ENCODE peak calls at places on chromosomes 16 and 17, in five cellular contexts. One of them, this sample, is unnamed.

GRCh38 chr16:55668337-55669281 is 12.8 kb downstream of the SLC6A2 start:
- DNase-seq in A549: no peak
- DNase-seq in GM12864: no peak
- DNase-seq in PC-3: peak
- DNase-seq in fibroblast of lung: peak
- DNase-seq in this sample: peak

GRCh38 chr16:20910781-20911321 is 10.3 kb downstream of the LYRM1 start:
- DNase-seq in A549: no peak
- DNase-seq in GM12864: no peak
- DNase-seq in PC-3: peak
- DNase-seq in fibroblast of lung: peak
- DNase-seq in this sample: peak

GRCh38 chr16:46482895-46483294 is 138.3 kb downstream of the SHCBP1 start:
- DNase-seq in A549: no peak
- DNase-seq in fibroblast of lung: no peak
- DNase-seq in GM12864: no peak
- DNase-seq in PC-3: no peak
- DNase-seq in this sample: no peak

GRCh38 chr17:81312624-81313325 is 17.7 kb upstream of the SLC38A10 start:
- DNase-seq in fibroblast of lung: no peak
- DNase-seq in A549: no peak
- DNase-seq in PC-3: no peak
- DNase-seq in GM12864: no peak
- DNase-seq in this sample: no peak

GRCh38 chr16:12901597-12902436 is at the start of gene SHISA9:
- DNase-seq in A549: no peak
- DNase-seq in GM12864: no peak
- DNase-seq in PC-3: no peak
- DNase-seq in fibroblast of lung: peak
- DNase-seq in this sample: no peak

GRCh38 chr16:55444754-55445485 is 34.1 kb upstream of the MMP2 start:
- DNase-seq in fibroblast of lung: no peak
- DNase-seq in GM12864: no peak
- DNase-seq in PC-3: no peak
- DNase-seq in A549: no peak
- DNase-seq in this sample: no peak

GRCh38 chr17:67993153-67993997 is 2.9 kb downstream of the C17orf58 start:
- DNase-seq in PC-3: peak
- DNase-seq in fibroblast of lung: peak
- DNase-seq in GM12864: no peak
- DNase-seq in A549: peak
- DNase-seq in this sample: peak

GRCh38 chr16:27474921-27475320 is 72.9 kb downstream of the IL21R start:
- DNase-seq in fibroblast of lung: no peak
- DNase-seq in PC-3: no peak
- DNase-seq in GM12864: no peak
- DNase-seq in A549: no peak
- DNase-seq in this sample: no peak

GRCh38 chr17:70780031-70780430 is 610.7 kb downstream of the KCNJ2 start:
- DNase-seq in GM12864: no peak
- DNase-seq in fibroblast of lung: peak
- DNase-seq in A549: no peak
- DNase-seq in PC-3: peak
- DNase-seq in this sample: no peak

GRCh38 chr17:16027708-16028584 is 28.3 kb downstream of the TTC19 start:
- DNase-seq in PC-3: peak
- DNase-seq in fibroblast of lung: peak
- DNase-seq in GM12864: peak
- DNase-seq in A549: peak
- DNase-seq in this sample: peak

GRCh38 chr17:43983196-43983514 is 21.3 kb upstream of the NAGS start:
- DNase-seq in A549: no peak
- DNase-seq in GM12864: no peak
- DNase-seq in PC-3: no peak
- DNase-seq in fibroblast of lung: no peak
- DNase-seq in this sample: no peak

GRCh38 chr16:87054856-87055255 is 262.3 kb downstream of the C16orf95 start:
- DNase-seq in GM12864: no peak
- DNase-seq in fibroblast of lung: no peak
- DNase-seq in A549: no peak
- DNase-seq in PC-3: no peak
- DNase-seq in this sample: no peak

GRCh38 chr16:28597692-28598261 is 927 bp upstream of the SULT1A2 start:
- DNase-seq in A549: no peak
- DNase-seq in PC-3: no peak
- DNase-seq in GM12864: no peak
- DNase-seq in fibroblast of lung: no peak
- DNase-seq in this sample: peak

GRCh38 chr17:76781056-76781982 is 43.4 kb downstream of the MFSD11 start:
- DNase-seq in A549: no peak
- DNase-seq in GM12864: no peak
- DNase-seq in fibroblast of lung: no peak
- DNase-seq in PC-3: no peak
- DNase-seq in this sample: no peak

GRCh38 chr16:75627856-75628255 is 4.8 kb upstream of the ADAT1 start:
- DNase-seq in A549: no peak
- DNase-seq in PC-3: no peak
- DNase-seq in GM12864: no peak
- DNase-seq in fibroblast of lung: peak
- DNase-seq in this sample: no peak

GRCh38 chr17:67481808-67482207 is 104.7 kb downstream of the PITPNC1 start:
- DNase-seq in fibroblast of lung: peak
- DNase-seq in PC-3: peak
- DNase-seq in GM12864: no peak
- DNase-seq in A549: no peak
- DNase-seq in this sample: no peak

GRCh38 chr16:81625544-81626152 is 153.4 kb upstream of the PLCG2 start:
- DNase-seq in PC-3: peak
- DNase-seq in GM12864: no peak
- DNase-seq in fibroblast of lung: peak
- DNase-seq in A549: no peak
- DNase-seq in this sample: peak

GRCh38 chr17:69907081-69907847 is 167.8 kb upstream of the KCNJ16 start:
- DNase-seq in PC-3: no peak
- DNase-seq in A549: no peak
- DNase-seq in GM12864: no peak
- DNase-seq in fibroblast of lung: no peak
- DNase-seq in this sample: no peak

GRCh38 chr16:8855051-8855786 is 13.6 kb downstream of the CARHSP1 start:
- DNase-seq in A549: no peak
- DNase-seq in GM12864: no peak
- DNase-seq in PC-3: no peak
- DNase-seq in fibroblast of lung: no peak
- DNase-seq in this sample: no peak

GRCh38 chr16:81005644-81006471 is 827 bp downstream of the CMC2 start:
- DNase-seq in PC-3: peak
- DNase-seq in fibroblast of lung: no peak
- DNase-seq in GM12864: no peak
- DNase-seq in A549: no peak
- DNase-seq in this sample: no peak

GRCh38 chr17:79363552-79364275 is 247.1 kb downstream of the RBFOX3 start:
- DNase-seq in GM12864: no peak
- DNase-seq in A549: no peak
- DNase-seq in PC-3: no peak
- DNase-seq in fibroblast of lung: no peak
- DNase-seq in this sample: no peak

DNA sequence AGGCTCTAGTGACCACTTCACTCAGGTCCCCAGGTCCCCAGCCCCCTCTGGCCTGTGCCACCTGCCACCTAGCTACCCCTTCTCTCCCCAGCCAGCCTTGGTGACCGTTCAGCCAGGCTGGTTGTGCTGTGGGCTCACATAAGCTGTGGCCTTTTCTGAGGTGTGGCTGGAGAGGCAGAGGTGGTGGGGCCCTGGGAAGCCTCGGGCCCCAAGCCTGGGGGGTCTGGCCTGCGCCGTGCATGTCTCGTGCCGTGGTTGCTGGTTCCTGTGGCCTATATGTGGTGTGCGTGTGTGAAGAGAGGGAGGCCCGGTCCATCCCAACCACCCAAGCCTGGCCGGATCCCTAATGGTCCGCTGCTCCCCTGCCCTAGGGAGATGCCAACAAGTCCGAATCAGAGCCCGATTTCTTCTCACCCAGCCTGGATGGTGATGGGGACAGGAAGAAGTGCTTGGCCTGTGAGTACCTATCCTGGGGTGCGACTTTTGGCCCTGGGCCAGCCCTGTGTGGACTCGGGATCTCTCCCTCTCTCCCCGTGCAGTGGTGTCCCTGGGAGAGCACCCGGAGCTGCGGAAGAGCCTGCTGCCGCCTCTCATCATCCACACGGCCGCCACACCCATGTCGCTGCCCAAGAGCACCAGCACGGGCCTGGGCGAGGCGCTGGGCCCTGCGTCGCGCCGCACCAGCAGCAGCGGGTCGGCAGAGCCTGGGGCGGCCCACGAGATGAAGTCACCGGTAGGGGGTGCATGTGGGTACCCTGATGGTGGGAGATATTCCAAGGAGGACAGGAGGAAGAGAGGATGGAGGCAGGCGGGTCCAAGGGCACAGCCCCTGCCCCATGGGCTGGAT is 35.9 kb downstream of the CACNA1G start:
- DNase-seq in fibroblast of lung: no peak
- DNase-seq in PC-3: no peak
- DNase-seq in A549: no peak
- DNase-seq in GM12864: no peak
- DNase-seq in this sample: no peak
- TF ChIP-seq CTCF in fibroblast of lung: peak
- TF ChIP-seq CTCF in PC-3: no peak
- TF ChIP-seq CTCF in A549: no peak
- TF ChIP-seq CTCF in GM12864: no peak
- TF ChIP-seq CTCF in this sample: no peak

DNA sequence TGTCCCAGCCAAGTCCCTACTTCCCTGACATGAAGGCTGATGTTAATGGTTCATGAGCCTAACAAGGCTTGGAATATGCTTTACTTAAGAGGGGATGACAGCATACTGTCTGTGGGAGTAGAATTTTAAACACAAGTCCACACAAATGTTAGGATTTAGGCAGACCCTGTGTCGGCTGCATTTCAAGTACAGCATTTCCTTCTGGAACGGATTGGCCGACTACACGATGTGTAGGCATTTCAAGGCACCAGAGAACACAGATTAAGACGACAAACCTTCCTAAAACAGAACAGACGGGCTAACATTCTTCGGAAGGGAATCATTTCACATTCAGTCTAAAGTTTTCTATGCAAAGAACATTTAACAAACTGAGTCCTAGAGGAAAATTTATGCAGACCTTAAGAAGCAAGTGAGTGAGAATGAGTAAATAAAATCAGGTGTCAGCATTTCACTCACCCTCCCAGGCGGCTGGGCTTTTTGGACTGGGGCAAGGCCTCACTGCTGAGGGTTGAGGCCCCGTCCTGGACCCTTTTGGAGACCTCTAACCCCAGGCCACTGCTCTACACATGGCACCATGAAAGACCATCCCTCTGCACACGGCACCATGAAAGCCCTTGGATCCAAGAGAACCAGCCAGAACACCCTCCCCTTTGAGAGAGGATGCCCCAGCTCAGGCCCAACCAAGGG is 67.5 kb downstream of the SMPD3 start:
- DNase-seq in fibroblast of lung: no peak
- DNase-seq in PC-3: no peak
- DNase-seq in GM12864: no peak
- DNase-seq in A549: no peak
- DNase-seq in this sample: no peak
- TF ChIP-seq CTCF in fibroblast of lung: no peak
- TF ChIP-seq CTCF in PC-3: no peak
- TF ChIP-seq CTCF in GM12864: no peak
- TF ChIP-seq CTCF in A549: no peak
- TF ChIP-seq CTCF in this sample: no peak

DNA sequence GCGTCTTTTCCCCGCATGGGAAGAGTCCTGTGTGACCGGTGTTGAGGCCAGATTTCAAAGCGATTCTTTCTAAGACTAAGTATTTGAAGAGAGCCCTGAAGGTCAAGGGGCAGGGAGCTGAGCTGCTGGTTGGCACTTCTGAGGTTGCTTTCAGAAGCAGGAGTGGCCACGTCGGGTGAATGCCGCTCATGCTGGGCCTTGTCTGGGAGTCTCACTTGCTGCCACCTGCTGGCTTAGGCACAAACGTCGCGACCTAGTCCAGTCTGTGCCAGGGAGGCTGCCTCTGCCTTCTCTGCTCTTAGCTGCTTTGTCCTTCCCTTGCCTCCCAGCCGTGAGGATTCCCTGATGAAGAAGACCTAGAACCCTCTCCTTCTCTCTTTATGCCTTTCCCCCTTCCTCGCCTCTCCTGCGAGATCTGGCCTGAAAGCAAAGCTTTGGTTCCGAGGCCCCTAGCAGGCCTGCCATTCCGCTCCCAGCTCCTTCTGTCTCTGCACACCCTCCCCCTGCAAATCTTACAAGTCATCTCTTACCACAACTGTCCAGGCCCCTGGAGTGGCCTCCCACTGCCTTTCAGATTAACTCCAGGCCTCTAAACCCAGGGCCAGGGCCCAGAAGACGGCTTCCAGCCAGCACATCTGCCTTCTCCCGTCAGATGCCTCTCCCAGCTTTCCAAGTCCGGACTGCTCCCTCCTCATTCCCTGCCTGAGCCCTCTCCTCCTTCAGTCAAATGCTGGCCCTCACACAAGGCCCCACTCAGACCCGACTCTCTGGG is 11.4 kb downstream of the CTNS start:
- DNase-seq in A549: peak
- DNase-seq in GM12864: no peak
- DNase-seq in fibroblast of lung: peak
- DNase-seq in PC-3: peak
- DNase-seq in this sample: no peak
- TF ChIP-seq CTCF in A549: peak
- TF ChIP-seq CTCF in GM12864: peak
- TF ChIP-seq CTCF in fibroblast of lung: peak
- TF ChIP-seq CTCF in PC-3: peak
- TF ChIP-seq CTCF in this sample: peak

GRCh38 chr16:726188-726437 is 130 bp downstream of the CCDC78 start:
- DNase-seq in PC-3: no peak
- DNase-seq in A549: no peak
- DNase-seq in fibroblast of lung: no peak
- DNase-seq in GM12864: no peak
- DNase-seq in this sample: no peak

GRCh38 chr16:725463-726187 is 618 bp downstream of the CCDC78 start:
- DNase-seq in GM12864: no peak
- DNase-seq in fibroblast of lung: no peak
- DNase-seq in A549: no peak
- DNase-seq in PC-3: no peak
- DNase-seq in this sample: no peak

GRCh38 chr16:724188-725040 is 1.8 kb downstream of the CCDC78 start:
- DNase-seq in PC-3: no peak
- DNase-seq in fibroblast of lung: no peak
- DNase-seq in GM12864: no peak
- DNase-seq in A549: no peak
- DNase-seq in this sample: peak

GRCh38 chr16:723695-724094 is 2.5 kb downstream of the CCDC78 start:
- DNase-seq in GM12864: no peak
- DNase-seq in A549: no peak
- DNase-seq in PC-3: no peak
- DNase-seq in fibroblast of lung: no peak
- DNase-seq in this sample: no peak

DNA sequence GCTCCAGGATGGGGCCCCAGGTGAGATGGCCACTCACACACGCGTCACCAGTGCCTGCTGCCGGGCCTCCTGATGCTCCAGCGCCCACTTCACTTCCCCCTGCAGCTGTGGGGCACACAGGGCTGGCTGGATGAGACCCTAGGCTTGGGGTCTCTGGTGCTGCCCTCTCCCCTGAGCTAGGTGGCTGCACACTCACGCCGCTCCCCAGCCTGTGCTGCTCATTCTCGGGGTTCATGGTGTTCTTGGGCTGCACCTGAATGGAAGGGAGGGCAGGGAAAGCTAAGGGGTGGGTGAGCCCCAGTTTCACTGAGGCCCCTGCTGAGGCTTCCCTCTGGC is 1.2 kb downstream of the CCDC78 start:
- DNase-seq in GM12864: no peak
- DNase-seq in A549: no peak
- DNase-seq in PC-3: no peak
- DNase-seq in fibroblast of lung: no peak
- DNase-seq in this sample: no peak
- TF ChIP-seq CTCF in GM12864: no peak
- TF ChIP-seq CTCF in A549: no peak
- TF ChIP-seq CTCF in PC-3: no peak
- TF ChIP-seq CTCF in fibroblast of lung: no peak
- TF ChIP-seq CTCF in this sample: no peak

This sample was measured in PC-9.